ENCODE peak calls at places on chromosomes 6 and 20, in four cellular contexts. F is T-cell, U is brain microvascular endothelial cell, G is RWPE1. L is an unnamed sample.

GRCh38 chr20:57780398-57780797 is 70.6 kb upstream of the PMEPA1 start:
- DNase-seq in U (no peak), F (no peak), G (no peak), L (no peak)

GRCh38 chr20:52490715-52491430 is 299.3 kb upstream of the ZFP64 start:
- DNase-seq in G (peak; percentile 77), F (no peak), U (peak; percentile 41), L (peak; percentile 97)

GRCh38 chr20:20412750-20413149 is 44.8 kb downstream of the INSM1 start:
- DNase-seq in U (no peak), G (no peak), F (no peak), L (no peak)

GRCh38 chr20:55540486-55540885 is 464.8 kb downstream of the CBLN4 start:
- DNase-seq in F (no peak), U (no peak), G (peak; percentile 79), L (no peak)

GRCh38 chr6:108518714-108519576 is 41.8 kb upstream of the FOXO3 start:
- DNase-seq in G (no peak), F (no peak), U (peak; percentile 35), L (peak; percentile 37)

GRCh38 chr6:119077643-119078448 is 618 bp downstream of the FAM184A start:
- DNase-seq in U (no peak), F (peak; percentile 56), G (peak; percentile 36), L (peak; percentile 4)

GRCh38 chr6:165832471-165832836 is 169.4 kb upstream of the PDE10A start:
- DNase-seq in G (no peak), U (no peak), F (no peak), L (no peak)

GRCh38 chr6:131226465-131226864 is 91.2 kb downstream of the AKAP7 start:
- DNase-seq in F (no peak), G (no peak), U (no peak), L (no peak)

GRCh38 chr6:14876778-14877613 is 368.9 kb upstream of the JARID2 start:
- DNase-seq in G (peak; percentile 70), F (no peak), U (peak; percentile 86), L (peak; percentile 87)

GRCh38 chr6:165308926-165309731 is at the start of gene C6orf118:
- DNase-seq in U (peak; percentile 85), F (no peak), G (peak; percentile 64), L (peak; percentile 62)

GRCh38 chr20:52830598-52830997 is 141.6 kb upstream of the TSHZ2 start:
- DNase-seq in F (no peak), G (no peak), U (no peak), L (no peak)

GRCh38 chr20:18144541-18145099 is 7.0 kb downstream of the KAT14 start:
- DNase-seq in U (no peak), G (peak; percentile 63), F (no peak), L (no peak)

GRCh38 chr6:84086545-84087429 is 53.2 kb downstream of the MRAP2 start:
- DNase-seq in G (no peak), U (no peak), F (no peak), L (no peak)

GRCh38 chr6:26155066-26155925 is 68.1 kb downstream of the HFE start:
- DNase-seq in U (no peak), F (no peak), G (no peak), L (peak; percentile 38)

GRCh38 chr6:45171380-45171779 is 156.8 kb upstream of the RUNX2 start:
- DNase-seq in U (no peak), G (no peak), F (no peak), L (no peak)

GRCh38 chr6:128573036-128573435 is 52.6 kb upstream of the PTPRK start:
- DNase-seq in G (no peak), U (no peak), F (no peak), L (no peak)

GRCh38 chr20:10668677-10669368 is 5.0 kb downstream of the JAG1 start:
- DNase-seq in G (no peak), U (no peak), F (no peak), L (no peak)

GRCh38 chr20:50083034-50083433 is 29.9 kb downstream of the UBE2V1 start:
- DNase-seq in U (no peak), G (no peak), F (no peak), L (no peak)

GRCh38 chr6:105235155-105235554 is 55.3 kb upstream of the POPDC3 start:
- DNase-seq in U (no peak), F (no peak), G (no peak), L (no peak)

GRCh38 chr6:43231053-43231452 is 1.8 kb upstream of the DNPH1 start:
- DNase-seq in U (no peak), G (no peak), F (no peak), L (no peak)

GRCh38 chr6:125512621-125513020 is 210.9 kb upstream of the HDDC2 start:
- DNase-seq in F (no peak), G (no peak), U (no peak), L (no peak)

GRCh38 chr6:107843400-107843799 is 19.3 kb upstream of the SCML4 start:
- DNase-seq in U (no peak), G (no peak), F (no peak), L (no peak)

GRCh38 chr6:108807928-108808327 is 40.3 kb upstream of the ARMC2 start:
- DNase-seq in G (no peak), U (no peak), F (no peak), L (no peak)

GRCh38 chr6:28105286-28105685 is 19.1 kb upstream of the ZSCAN16 start:
- DNase-seq in U (no peak), G (peak; percentile 13), F (no peak), L (peak; percentile 22)

GRCh38 chr20:62906647-62907375 is 19.5 kb downstream of the DIDO1 start:
- DNase-seq in G (no peak), U (no peak), F (no peak), L (no peak)

GRCh38 chr6:26571592-26572296 is 25.0 kb upstream of the ABT1 start:
- DNase-seq in G (peak; percentile 78), U (peak; percentile 79), F (peak; percentile 39), L (peak; percentile 97)

GRCh38 chr6:134195164-134195906 is 122.6 kb downstream of the SGK1 start:
- DNase-seq in G (no peak), U (peak; percentile 18), F (no peak), L (no peak)

GRCh38 chr20:57806476-57806875 is 96.7 kb upstream of the PMEPA1 start:
- DNase-seq in G (no peak), F (no peak), U (no peak), L (no peak)

GRCh38 chr6:43256670-43257664 is 13.7 kb downstream of the TTBK1 start:
- DNase-seq in F (no peak), U (no peak), G (no peak), L (no peak)

GRCh38 chr6:136737343-136738177 is 54.7 kb downstream of the MAP3K5 start:
- DNase-seq in F (no peak), U (no peak), G (no peak), L (no peak)

GRCh38 chr6:151213352-151213751 is 26.4 kb upstream of the AKAP12 start:
- DNase-seq in F (no peak), U (no peak), G (peak; percentile 17), L (no peak)

GRCh38 chr6:41568585-41569384 is 22.6 kb downstream of the FOXP4 start:
- DNase-seq in U (no peak), F (no peak), G (no peak), L (no peak)

GRCh38 chr6:81766482-81767069 is 14.1 kb upstream of the TENT5A start:
- DNase-seq in F (no peak), U (peak; percentile 87), G (peak; percentile 25), L (peak; percentile 62)

GRCh38 chr6:15510121-15510520 is 152.7 kb downstream of the DTNBP1 start:
- DNase-seq in G (no peak), U (no peak), F (no peak), L (no peak)

GRCh38 chr6:11229267-11230043 is 3.0 kb downstream of the NEDD9 start:
- DNase-seq in U (no peak), G (peak; percentile 29), F (no peak), L (no peak)

GRCh38 chr20:57708694-57709673 is 831 bp downstream of the PMEPA1 start:
- DNase-seq in U (peak; percentile 25), G (no peak), F (no peak), L (no peak)

GRCh38 chr6:26249709-26249958 is 115.4 kb upstream of the BTN3A2 start:
- DNase-seq in G (no peak), F (no peak), U (no peak), L (no peak)

GRCh38 chr6:44422534-44422933 is 35.0 kb downstream of the CDC5L start:
- DNase-seq in F (no peak), G (no peak), U (no peak), L (no peak)